ENCODE peak calls at places on chromosomes 12 and 14, in four cellular contexts. D, E, M and L are unnamed samples.

GRCh38 chr14:88866305-88866704 is 41.9 kb downstream of the TTC8 start:
- DNase-seq in D (no peak), E (peak; percentile 7), M (peak; percentile 4), L (no peak)

GRCh38 chr14:49904270-49904669 is 11.4 kb downstream of the ARF6 start:
- DNase-seq in D (no peak), E (no peak), M (no peak), L (no peak)

GRCh38 chr14:106044949-106045596 is 518.7 kb downstream of the TMEM121 start:
- DNase-seq in D (no peak), E (no peak), M (peak; percentile 1), L (peak; percentile 54)

GRCh38 chr12:1313906-1314305 is 280.5 kb downstream of the FBXL14 start:
- DNase-seq in D (no peak), E (no peak), M (peak; percentile 18), L (no peak)

GRCh38 chr12:116389990-116390655 is 112.6 kb upstream of the MED13L start:
- DNase-seq in D (peak; percentile 93), E (no peak), M (peak; percentile 99), L (peak; percentile 99)

GRCh38 chr14:22225526-22226133 is 363.4 kb downstream of the DAD1 start:
- DNase-seq in D (peak; percentile 16), E (no peak), M (peak; percentile 30), L (no peak)

GRCh38 chr12:93219947-93220346 is 157.8 kb upstream of the NUDT4 start:
- DNase-seq in D (no peak), E (no peak), M (no peak), L (no peak)

GRCh38 chr12:51905507-51906438 is 1.5 kb upstream of the ACVRL1 start:
- DNase-seq in D (no peak), E (no peak), M (no peak), L (peak; percentile 21)

GRCh38 chr12:103802586-103802886 is 38.5 kb downstream of the NT5DC3 start:
- DNase-seq in D (no peak), E (no peak), M (no peak), L (no peak)

GRCh38 chr12:2049604-2050540 is 2.9 kb upstream of the CACNA1C start:
- DNase-seq in D (no peak), E (no peak), M (no peak), L (peak; percentile 6)

GRCh38 chr12:71754461-71755145 is at the start of gene RAB21:
- DNase-seq in D (peak; percentile 96), E (peak; percentile 98), M (peak; percentile 99), L (peak; percentile 98)
- TF ChIP-seq CTCF in D (no peak), E (peak; percentile 22), M (peak; percentile 49), L (no peak)

DNA sequence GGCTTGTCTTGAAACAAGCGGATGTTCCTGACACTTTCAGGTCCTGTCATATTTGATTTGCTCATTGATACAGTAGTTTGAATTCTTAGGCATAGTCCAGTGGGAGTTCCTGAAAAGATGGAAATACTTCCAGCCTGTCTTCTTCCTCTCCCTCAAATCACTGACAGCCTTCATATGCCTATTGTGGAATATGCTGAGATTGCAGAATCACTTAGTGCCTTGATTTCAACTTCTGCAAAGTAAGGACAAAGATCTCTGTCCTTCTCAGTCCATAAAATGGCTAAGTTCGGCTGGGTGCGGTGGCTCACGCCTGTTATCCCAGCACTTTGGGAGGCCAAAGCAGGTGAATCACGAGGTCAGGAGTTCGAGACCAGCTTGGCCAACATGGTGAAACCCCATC is 6.7 kb upstream of the PYGL start:
- DNase-seq in D (no peak), E (no peak), M (no peak), L (no peak)
- TF ChIP-seq CTCF in D (no peak), E (no peak), M (no peak), L (no peak)

GRCh38 chr14:103613517-103613916 is 15.5 kb upstream of the KLC1 start:
- DNase-seq in D (no peak), E (no peak), M (peak; percentile 24), L (no peak)
- TF ChIP-seq CTCF in D (no peak), E (no peak), M (no peak), L (peak; percentile 5)

DNA sequence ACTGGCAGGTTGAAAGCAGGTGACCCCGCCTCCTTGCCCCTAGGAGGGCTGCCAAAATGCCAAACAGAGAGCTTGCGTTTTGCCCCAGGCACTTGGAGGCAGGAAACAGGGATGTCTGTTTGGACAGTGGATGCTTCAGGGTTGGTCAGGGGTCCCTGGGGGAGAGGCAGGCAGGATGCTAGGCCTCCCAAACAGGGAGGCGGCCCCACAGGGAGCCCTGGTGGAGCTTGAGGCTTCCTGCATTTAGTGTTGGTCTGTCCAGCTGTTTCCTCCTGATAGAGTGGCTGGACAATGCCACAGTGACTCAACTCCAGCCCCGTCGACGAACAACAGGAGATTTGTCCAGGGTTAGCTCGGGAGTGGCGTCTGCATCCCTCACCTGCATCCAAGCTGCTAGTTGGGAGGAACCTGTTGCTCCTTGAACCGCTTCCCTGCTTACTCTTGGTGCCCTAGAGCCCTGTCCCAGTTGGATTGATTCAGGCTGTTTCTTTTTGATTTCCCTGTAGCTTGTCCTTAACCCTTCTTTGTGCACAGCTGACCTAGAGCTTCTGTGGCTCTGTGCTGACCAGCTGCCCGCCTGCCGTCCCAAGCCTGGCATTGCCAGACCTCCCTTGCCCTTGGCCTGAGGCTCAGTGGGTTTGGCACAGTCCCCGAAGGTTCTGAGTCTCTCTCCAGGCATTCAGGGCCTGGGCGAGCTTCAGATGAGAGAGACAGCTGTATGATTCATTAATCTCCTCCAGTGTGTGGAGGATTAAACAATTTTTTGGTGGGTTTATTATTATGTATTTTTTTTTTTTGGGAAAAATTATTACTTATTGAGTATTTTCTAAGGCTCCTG is 45.9 kb downstream of the TSPAN9 start:
- DNase-seq in D (peak; percentile 38), E (no peak), M (peak; percentile 63), L (peak; percentile 89)
- TF ChIP-seq CTCF in D (no peak), E (no peak), M (no peak), L (no peak)

DNA sequence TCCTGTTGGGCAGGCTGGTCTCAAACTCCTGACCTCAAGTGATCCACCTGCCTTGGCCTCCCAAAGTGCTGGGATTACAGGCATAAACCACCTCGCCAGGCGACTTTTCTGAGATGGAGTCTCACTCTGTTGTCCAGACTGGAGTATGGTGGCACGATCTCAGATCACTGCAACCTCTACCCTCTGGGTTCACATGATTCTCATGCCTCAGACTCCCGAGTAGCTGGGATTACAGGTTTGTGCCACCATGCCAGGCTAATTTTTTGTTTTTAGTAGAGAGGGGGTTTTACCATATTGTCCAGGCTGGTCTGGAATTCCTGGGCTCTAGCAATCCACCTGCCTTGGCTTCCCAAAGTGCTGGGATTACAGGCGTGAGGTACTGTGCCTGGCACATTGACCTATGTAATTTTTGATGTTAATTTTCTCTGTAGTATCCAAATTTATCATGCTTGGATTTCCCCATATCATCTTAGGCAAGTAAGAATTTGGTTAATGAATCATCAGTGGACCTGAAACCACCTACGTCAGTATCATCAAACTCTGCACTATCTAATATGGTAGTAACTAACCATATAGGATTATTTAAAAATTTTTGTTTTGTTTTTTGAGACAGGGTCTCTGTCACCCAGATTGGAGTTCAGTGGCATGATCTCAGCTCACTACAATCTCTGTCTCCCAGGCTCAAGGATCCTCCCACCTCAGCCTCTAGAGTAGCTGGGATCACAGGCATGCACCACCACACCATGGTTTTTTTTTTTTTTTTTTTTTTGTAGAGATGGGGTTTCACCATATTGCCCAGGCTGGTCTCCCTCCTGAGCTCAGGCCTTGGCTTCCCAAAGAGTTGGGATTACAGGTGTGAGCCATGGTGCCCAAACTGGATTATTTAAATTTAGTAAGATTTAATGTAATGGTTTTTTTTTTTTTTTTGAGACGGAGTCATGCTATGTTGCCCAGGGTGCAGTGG is 11.9 kb upstream of the ATP5F1B start:
- DNase-seq in D (no peak), E (no peak), M (peak; percentile 58), L (peak; percentile 43)
- TF ChIP-seq CTCF in D (no peak), E (no peak), M (no peak), L (no peak)

DNA sequence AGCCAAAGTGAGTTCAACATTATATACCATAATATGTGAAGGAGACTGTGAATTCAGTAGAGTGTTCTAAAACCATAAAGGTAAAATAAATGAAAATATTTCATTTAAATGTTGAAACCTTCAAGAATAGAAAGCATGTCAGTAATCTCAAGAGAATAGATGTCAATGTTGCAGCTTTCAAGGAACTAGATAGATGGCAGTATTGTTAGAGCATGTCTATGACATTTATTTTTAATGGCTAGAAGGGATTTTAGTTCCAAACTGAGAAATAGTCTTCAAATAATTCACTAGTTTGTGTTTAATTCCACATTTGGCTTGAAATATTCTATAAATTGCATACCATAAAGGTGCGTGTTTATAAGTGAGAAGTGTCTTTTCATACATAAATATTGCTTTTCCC is 326.5 kb downstream of the FLRT2 start:
- DNase-seq in D (no peak), E (no peak), M (peak; percentile 6), L (no peak)
- TF ChIP-seq CTCF in D (peak; percentile 24), E (peak; percentile 37), M (peak; percentile 26), L (peak; percentile 35)

GRCh38 chr14:68824517-68825347 is 31.9 kb upstream of the ZFP36L1 start:
- DNase-seq in D (peak; percentile 72), E (peak; percentile 90), M (peak; percentile 75), L (peak; percentile 86)
- TF ChIP-seq CTCF in D (peak; percentile 84), E (peak; percentile 93), M (peak; percentile 94), L (peak; percentile 80)